ENCODE peak calls at places on chromosomes 5 and 9, in seven cellular contexts. One of them, this sample, is unnamed.
A peak's percentile ranks its signal among the peaks of the same experiment; 100 is the strongest.

GRCh38 chr9:27726244-27727141 is 153.2 kb upstream of the C9orf72 start:
- DNase-seq in NCI-H1694 treated with DMSO at 0.1 percent for 48 hours: peak; percentile 91
- DNase-seq in fibroblast of pulmonary artery: peak; percentile 86
- DNase-seq in NCI-H2081: peak; percentile 88
- DNase-seq in T-helper 1 cell: peak; percentile 22
- DNase-seq in bronchial epithelial cell: peak; percentile 69
- DNase-seq in HT-29: peak; percentile 77
- DNase-seq in this sample: peak; percentile 32

GRCh38 chr5:111961867-111962266 is 204.9 kb upstream of the NREP start:
- DNase-seq in NCI-H1694 treated with DMSO at 0.1 percent for 48 hours: no peak
- DNase-seq in fibroblast of pulmonary artery: no peak
- DNase-seq in NCI-H2081: no peak
- DNase-seq in T-helper 1 cell: no peak
- DNase-seq in bronchial epithelial cell: no peak
- DNase-seq in HT-29: no peak
- DNase-seq in this sample: no peak

GRCh38 chr5:14579246-14579645 is 2.3 kb upstream of the OTULINL start:
- DNase-seq in NCI-H1694 treated with DMSO at 0.1 percent for 48 hours: no peak
- DNase-seq in fibroblast of pulmonary artery: no peak
- DNase-seq in NCI-H2081: no peak
- DNase-seq in T-helper 1 cell: no peak
- DNase-seq in bronchial epithelial cell: no peak
- DNase-seq in HT-29: no peak
- DNase-seq in this sample: no peak

GRCh38 chr5:128227984-128228383 is 144.4 kb downstream of the SLC12A2 start:
- DNase-seq in NCI-H1694 treated with DMSO at 0.1 percent for 48 hours: no peak
- DNase-seq in fibroblast of pulmonary artery: peak; percentile 89
- DNase-seq in NCI-H2081: no peak
- DNase-seq in T-helper 1 cell: no peak
- DNase-seq in bronchial epithelial cell: peak; percentile 85
- DNase-seq in HT-29: no peak
- DNase-seq in this sample: no peak

GRCh38 chr9:88173378-88173999 is 35.2 kb upstream of the SPATA31C2 start:
- DNase-seq in NCI-H1694 treated with DMSO at 0.1 percent for 48 hours: peak; percentile 21
- DNase-seq in fibroblast of pulmonary artery: peak; percentile 74
- DNase-seq in NCI-H2081: peak; percentile 6
- DNase-seq in T-helper 1 cell: peak; percentile 23
- DNase-seq in bronchial epithelial cell: peak; percentile 79
- DNase-seq in HT-29: peak; percentile 75
- DNase-seq in this sample: peak; percentile 19

GRCh38 chr5:39294736-39295135 is 69.6 kb downstream of the C9 start:
- DNase-seq in NCI-H1694 treated with DMSO at 0.1 percent for 48 hours: no peak
- DNase-seq in fibroblast of pulmonary artery: no peak
- DNase-seq in NCI-H2081: no peak
- DNase-seq in T-helper 1 cell: no peak
- DNase-seq in bronchial epithelial cell: no peak
- DNase-seq in HT-29: no peak
- DNase-seq in this sample: no peak

GRCh38 chr5:111932628-111933027 is 175.6 kb upstream of the NREP start:
- DNase-seq in NCI-H1694 treated with DMSO at 0.1 percent for 48 hours: no peak
- DNase-seq in fibroblast of pulmonary artery: no peak
- DNase-seq in NCI-H2081: no peak
- DNase-seq in T-helper 1 cell: no peak
- DNase-seq in bronchial epithelial cell: peak; percentile 48
- DNase-seq in HT-29: no peak
- DNase-seq in this sample: no peak

GRCh38 chr5:31671339-31671741 is 32.4 kb downstream of the PDZD2 start:
- DNase-seq in NCI-H1694 treated with DMSO at 0.1 percent for 48 hours: no peak
- DNase-seq in fibroblast of pulmonary artery: no peak
- DNase-seq in NCI-H2081: no peak
- DNase-seq in T-helper 1 cell: no peak
- DNase-seq in bronchial epithelial cell: no peak
- DNase-seq in HT-29: no peak
- DNase-seq in this sample: no peak

GRCh38 chr9:76452839-76453238 is 6.1 kb upstream of the GCNT1 start:
- DNase-seq in NCI-H1694 treated with DMSO at 0.1 percent for 48 hours: no peak
- DNase-seq in fibroblast of pulmonary artery: no peak
- DNase-seq in NCI-H2081: no peak
- DNase-seq in T-helper 1 cell: no peak
- DNase-seq in bronchial epithelial cell: no peak
- DNase-seq in HT-29: no peak
- DNase-seq in this sample: no peak

GRCh38 chr9:86754581-86754980 is 192.7 kb downstream of the GAS1 start:
- DNase-seq in NCI-H1694 treated with DMSO at 0.1 percent for 48 hours: no peak
- DNase-seq in fibroblast of pulmonary artery: no peak
- DNase-seq in NCI-H2081: no peak
- DNase-seq in T-helper 1 cell: no peak
- DNase-seq in bronchial epithelial cell: peak; percentile 61
- DNase-seq in HT-29: no peak
- DNase-seq in this sample: no peak

GRCh38 chr5:133398646-133399081 is 213.7 kb downstream of the FSTL4 start:
- DNase-seq in NCI-H1694 treated with DMSO at 0.1 percent for 48 hours: no peak
- DNase-seq in fibroblast of pulmonary artery: no peak
- DNase-seq in NCI-H2081: no peak
- DNase-seq in T-helper 1 cell: no peak
- DNase-seq in bronchial epithelial cell: no peak
- DNase-seq in HT-29: no peak
- DNase-seq in this sample: no peak

GRCh38 chr9:90905079-90905478 is 103.5 kb downstream of the SYK start:
- DNase-seq in NCI-H1694 treated with DMSO at 0.1 percent for 48 hours: no peak
- DNase-seq in fibroblast of pulmonary artery: no peak
- DNase-seq in NCI-H2081: no peak
- DNase-seq in T-helper 1 cell: no peak
- DNase-seq in bronchial epithelial cell: no peak
- DNase-seq in HT-29: no peak
- DNase-seq in this sample: no peak

GRCh38 chr5:14588758-14589543 is 7.4 kb downstream of the OTULINL start:
- DNase-seq in NCI-H1694 treated with DMSO at 0.1 percent for 48 hours: no peak
- DNase-seq in fibroblast of pulmonary artery: no peak
- DNase-seq in NCI-H2081: no peak
- DNase-seq in T-helper 1 cell: no peak
- DNase-seq in bronchial epithelial cell: no peak
- DNase-seq in HT-29: no peak
- DNase-seq in this sample: no peak

GRCh38 chr9:73143606-73144328 is 7.9 kb upstream of the ANXA1 start:
- DNase-seq in NCI-H1694 treated with DMSO at 0.1 percent for 48 hours: no peak
- DNase-seq in fibroblast of pulmonary artery: peak; percentile 91
- DNase-seq in NCI-H2081: no peak
- DNase-seq in T-helper 1 cell: no peak
- DNase-seq in bronchial epithelial cell: peak; percentile 93
- DNase-seq in HT-29: peak; percentile 74
- DNase-seq in this sample: no peak

GRCh38 chr5:119322948-119323629 is 32.7 kb upstream of the TNFAIP8 start:
- DNase-seq in NCI-H1694 treated with DMSO at 0.1 percent for 48 hours: no peak
- DNase-seq in fibroblast of pulmonary artery: peak; percentile 36
- DNase-seq in NCI-H2081: no peak
- DNase-seq in T-helper 1 cell: no peak
- DNase-seq in bronchial epithelial cell: peak; percentile 60
- DNase-seq in HT-29: peak; percentile 44
- DNase-seq in this sample: no peak

This sample was measured in stimulated activated naive CD4-positive, alpha-beta T cell.